ENCODE peak calls at places on chromosomes 7 and 10, in four cellular contexts. One of them, this sample, is unnamed. For H3K27me3, the result is how much of the 10 kb centered on the place peaks cover.

GRCh38 chr10:129865413-129865812 is 98.7 kb downstream of the EBF3 start:
- DNase-seq in mammary epithelial cell: no peak
- DNase-seq in body of pancreas: no peak
- DNase-seq in astrocyte: no peak
- DNase-seq in this sample: no peak

GRCh38 chr10:101972761-101973160 is 83.2 kb downstream of the ARMH3 start:
- DNase-seq in mammary epithelial cell: no peak
- DNase-seq in body of pancreas: no peak
- DNase-seq in astrocyte: no peak
- DNase-seq in this sample: no peak

GRCh38 chr7:66296001-66296521 is 90.9 kb downstream of the TPST1 start:
- DNase-seq in mammary epithelial cell: no peak
- DNase-seq in body of pancreas: no peak
- DNase-seq in astrocyte: peak
- DNase-seq in this sample: no peak

GRCh38 chr7:117011419-117012260 is 58.3 kb downstream of the ST7 start:
- DNase-seq in mammary epithelial cell: no peak
- DNase-seq in body of pancreas: no peak
- DNase-seq in astrocyte: no peak
- DNase-seq in this sample: no peak

GRCh38 chr7:94679341-94679740 is 23.4 kb upstream of the SGCE start:
- DNase-seq in mammary epithelial cell: no peak
- DNase-seq in body of pancreas: no peak
- DNase-seq in astrocyte: peak
- DNase-seq in this sample: no peak

GRCh38 chr7:30549933-30550493 is 44.7 kb upstream of the GARS1 start:
- DNase-seq in mammary epithelial cell: peak
- DNase-seq in body of pancreas: no peak
- DNase-seq in astrocyte: no peak
- DNase-seq in this sample: no peak

GRCh38 chr10:16853201-16853600 is 36.0 kb upstream of the RSU1 start:
- DNase-seq in mammary epithelial cell: no peak
- DNase-seq in body of pancreas: no peak
- DNase-seq in astrocyte: peak
- DNase-seq in this sample: no peak

GRCh38 chr10:121373411-121373810 is 224.8 kb downstream of the FGFR2 start:
- DNase-seq in mammary epithelial cell: no peak
- DNase-seq in body of pancreas: no peak
- DNase-seq in astrocyte: no peak
- DNase-seq in this sample: no peak

GRCh38 chr10:119675483-119676170 is 24.4 kb downstream of the BAG3 start:
- DNase-seq in mammary epithelial cell: no peak
- DNase-seq in body of pancreas: no peak
- DNase-seq in astrocyte: no peak
- DNase-seq in this sample: no peak

GRCh38 chr10:84224411-84225028 is 824 bp downstream of the LRIT2 start:
- DNase-seq in mammary epithelial cell: no peak
- DNase-seq in body of pancreas: no peak
- DNase-seq in astrocyte: no peak
- DNase-seq in this sample: no peak

GRCh38 chr10:34854147-34854601 is 39.1 kb upstream of the PARD3 start:
- DNase-seq in mammary epithelial cell: peak
- DNase-seq in body of pancreas: no peak
- DNase-seq in astrocyte: peak
- DNase-seq in this sample: no peak

GRCh38 chr7:55249332-55249731 is 115.8 kb upstream of the LANCL2 start:
- DNase-seq in mammary epithelial cell: no peak
- DNase-seq in body of pancreas: no peak
- DNase-seq in astrocyte: no peak
- DNase-seq in this sample: no peak

GRCh38 chr10:66329116-66329515 is 596.7 kb upstream of the LRRTM3 start:
- DNase-seq in mammary epithelial cell: no peak
- DNase-seq in body of pancreas: no peak
- DNase-seq in astrocyte: no peak
- DNase-seq in this sample: no peak

GRCh38 chr7:5557920-5558401 is 134.3 kb upstream of the TNRC18 start:
- DNase-seq in mammary epithelial cell: peak
- DNase-seq in body of pancreas: peak
- DNase-seq in astrocyte: no peak
- DNase-seq in this sample: no peak

GRCh38 chr7:102230593-102230992 is 56.1 kb upstream of the SH2B2 start:
- DNase-seq in mammary epithelial cell: peak
- DNase-seq in body of pancreas: no peak
- DNase-seq in astrocyte: peak
- DNase-seq in this sample: no peak

GRCh38 chr10:110110338-110110737 is 97.1 kb upstream of the MXI1 start:
- DNase-seq in mammary epithelial cell: no peak
- DNase-seq in body of pancreas: no peak
- DNase-seq in astrocyte: no peak
- DNase-seq in this sample: no peak

GRCh38 chr7:34564091-34564490 is 93.9 kb upstream of the NPSR1 start:
- DNase-seq in mammary epithelial cell: no peak
- DNase-seq in body of pancreas: no peak
- DNase-seq in astrocyte: no peak
- DNase-seq in this sample: no peak

GRCh38 chr7:100190059-100190711 is 12.5 kb downstream of the STAG3 start:
- DNase-seq in mammary epithelial cell: peak
- DNase-seq in body of pancreas: no peak
- DNase-seq in astrocyte: peak
- DNase-seq in this sample: no peak

GRCh38 chr7:99127636-99128035 is 16.3 kb downstream of the SMURF1 start:
- DNase-seq in mammary epithelial cell: no peak
- DNase-seq in body of pancreas: no peak
- DNase-seq in astrocyte: no peak
- DNase-seq in this sample: no peak

GRCh38 chr7:116259821-116260440 is 49.6 kb downstream of the TES start:
- DNase-seq in mammary epithelial cell: peak
- DNase-seq in body of pancreas: no peak
- DNase-seq in astrocyte: peak
- DNase-seq in this sample: no peak

GRCh38 chr10:124575107-124576035 is 113.7 kb downstream of the LHPP start:
- DNase-seq in mammary epithelial cell: no peak
- DNase-seq in body of pancreas: no peak
- DNase-seq in astrocyte: no peak
- DNase-seq in this sample: no peak
- H3K27me3 ChIP-seq in mammary epithelial cell: under half
- H3K27me3 ChIP-seq in body of pancreas: under half
- H3K27me3 ChIP-seq in astrocyte: under half
- H3K27me3 ChIP-seq in this sample: under half

DNA sequence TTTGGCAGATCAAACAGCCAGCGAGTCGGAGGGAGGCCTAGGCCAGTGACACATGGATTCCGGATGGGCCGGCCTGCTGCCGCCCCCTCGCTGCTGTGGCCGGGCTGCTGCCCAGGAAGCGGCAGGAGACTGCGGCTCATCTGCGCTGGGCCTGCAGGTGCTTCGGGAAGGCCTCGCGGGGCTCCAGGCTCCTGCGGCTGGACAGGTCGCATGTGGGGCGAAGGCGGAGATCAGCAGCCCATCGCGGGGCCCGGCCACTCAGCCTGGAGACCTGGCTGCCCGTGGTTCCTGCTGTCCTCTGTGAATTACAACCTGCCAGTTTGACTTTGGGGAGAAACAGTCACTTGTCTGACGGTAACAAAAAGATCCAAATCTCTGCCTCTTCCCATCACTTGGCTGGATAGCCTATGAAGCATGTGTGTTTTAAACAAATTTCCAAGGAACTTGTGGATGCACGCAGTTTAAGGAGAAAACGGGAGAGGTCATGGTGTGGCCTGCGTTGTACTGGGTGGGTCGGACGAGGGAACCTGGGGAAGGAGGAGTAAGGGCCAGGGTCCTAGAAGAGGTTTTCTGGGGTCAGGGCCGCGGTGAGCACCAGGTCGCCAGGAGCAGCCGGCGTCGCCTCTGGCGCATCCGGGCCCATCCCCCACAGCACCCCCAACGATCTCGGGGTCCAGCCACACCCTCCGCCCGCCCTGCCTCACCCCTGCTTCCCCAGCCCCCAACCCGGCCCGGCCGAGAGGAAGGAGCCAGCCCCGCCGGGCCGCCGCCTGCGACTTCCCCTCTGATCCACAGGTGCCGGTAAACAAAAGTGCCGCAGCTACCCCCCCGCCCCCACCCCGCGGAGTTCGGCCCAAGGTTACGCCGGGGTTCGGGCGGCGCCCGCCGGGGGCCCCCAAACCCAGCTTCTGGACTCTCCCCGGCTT is 1.6 kb downstream of the SPOCK2 start:
- DNase-seq in mammary epithelial cell: no peak
- DNase-seq in body of pancreas: no peak
- DNase-seq in astrocyte: peak
- DNase-seq in this sample: no peak
- H3K27me3 ChIP-seq in mammary epithelial cell: under half
- H3K27me3 ChIP-seq in body of pancreas: under half
- H3K27me3 ChIP-seq in astrocyte: half or more
- H3K27me3 ChIP-seq in this sample: under half

DNA sequence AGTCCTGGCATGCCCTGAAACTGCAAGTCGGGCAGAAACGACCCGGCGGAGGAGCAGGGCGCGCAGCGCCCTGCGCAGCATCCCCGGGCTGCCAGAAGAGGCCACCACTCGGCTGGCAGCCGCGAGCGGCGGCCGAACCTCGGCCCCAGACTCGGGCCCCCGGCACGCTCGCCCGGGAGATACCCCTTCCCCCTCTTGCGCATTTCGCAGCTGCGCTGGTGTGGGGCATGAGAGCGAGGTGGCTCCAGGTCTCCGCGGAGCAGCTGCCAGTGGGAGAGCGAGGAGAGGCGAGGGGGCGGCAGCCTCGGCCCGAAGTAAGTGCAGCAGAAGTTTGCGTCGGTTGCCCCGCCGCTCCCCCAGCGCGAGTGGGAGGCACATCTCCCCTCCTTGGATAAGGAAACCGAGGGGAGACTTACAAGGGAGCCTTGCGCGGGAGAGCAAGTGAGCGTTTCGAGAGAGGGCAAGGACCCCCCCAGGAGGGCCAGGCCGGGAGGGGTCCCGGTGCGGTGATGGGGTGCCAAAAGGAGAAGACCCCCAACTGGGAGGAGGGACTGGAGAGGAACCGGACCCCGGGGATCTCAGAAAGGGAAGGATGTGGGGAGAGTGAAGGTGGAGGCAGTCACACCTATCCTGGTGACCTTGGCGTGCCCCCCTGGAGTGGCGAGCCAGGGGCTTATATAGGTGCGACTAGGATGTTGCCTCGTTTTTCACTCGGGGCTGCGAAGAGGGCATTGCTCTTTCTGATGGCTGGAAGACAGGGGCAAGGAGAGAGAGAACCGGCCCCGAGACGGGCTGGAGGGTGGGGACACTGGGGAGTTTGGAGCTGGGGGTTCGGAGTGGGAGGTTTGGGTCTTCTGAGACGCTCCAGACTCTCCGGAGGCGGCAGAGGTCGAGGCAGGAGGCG is 256.3 kb downstream of the OTUD1 start:
- DNase-seq in mammary epithelial cell: no peak
- DNase-seq in body of pancreas: no peak
- DNase-seq in astrocyte: no peak
- DNase-seq in this sample: no peak
- H3K27me3 ChIP-seq in mammary epithelial cell: under half
- H3K27me3 ChIP-seq in body of pancreas: under half
- H3K27me3 ChIP-seq in astrocyte: under half
- H3K27me3 ChIP-seq in this sample: under half

DNA sequence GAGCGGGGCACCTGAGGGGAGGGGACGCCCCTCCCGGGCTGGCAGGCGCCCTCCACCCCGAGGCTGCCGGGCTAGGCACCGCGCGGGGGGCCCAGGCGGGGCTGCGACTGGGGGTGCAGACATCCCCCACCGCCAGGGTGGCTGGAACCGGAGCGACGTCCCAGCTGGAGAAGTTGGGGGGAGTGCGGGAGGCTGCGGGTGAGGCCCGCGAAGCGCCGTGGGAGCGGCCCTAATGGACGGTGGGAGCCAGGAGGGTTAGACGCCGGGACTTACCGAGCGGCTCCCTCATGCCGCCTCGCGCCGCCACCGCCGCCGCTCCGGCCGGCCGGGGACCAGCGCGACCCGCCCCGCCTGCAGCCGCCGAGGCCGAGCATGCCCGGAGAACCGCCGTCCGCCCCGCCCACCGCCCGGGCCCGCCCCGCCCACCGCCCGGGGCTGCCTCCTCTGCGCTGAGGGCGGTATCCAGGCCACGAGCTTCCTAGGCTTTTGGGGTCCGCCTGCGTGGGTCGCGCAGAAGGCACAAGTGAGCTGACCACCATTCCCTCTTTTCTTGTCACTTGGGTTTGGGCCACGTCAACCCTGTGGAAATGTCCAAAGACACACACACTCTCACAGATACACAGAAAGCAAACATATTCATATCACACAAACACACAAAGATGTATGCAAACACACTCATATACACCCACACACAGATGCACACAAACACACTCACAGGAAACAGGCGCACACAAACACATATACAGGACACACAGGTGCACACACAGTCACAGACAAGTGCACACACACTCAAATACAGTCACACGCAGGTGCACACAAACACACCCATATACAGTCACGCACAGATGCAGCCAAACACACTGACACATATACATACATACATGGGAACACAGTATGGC is at the start of gene JCAD:
- DNase-seq in mammary epithelial cell: peak
- DNase-seq in body of pancreas: peak
- DNase-seq in astrocyte: no peak
- DNase-seq in this sample: no peak
- H3K27me3 ChIP-seq in mammary epithelial cell: under half
- H3K27me3 ChIP-seq in body of pancreas: under half
- H3K27me3 ChIP-seq in astrocyte: under half
- H3K27me3 ChIP-seq in this sample: under half

DNA sequence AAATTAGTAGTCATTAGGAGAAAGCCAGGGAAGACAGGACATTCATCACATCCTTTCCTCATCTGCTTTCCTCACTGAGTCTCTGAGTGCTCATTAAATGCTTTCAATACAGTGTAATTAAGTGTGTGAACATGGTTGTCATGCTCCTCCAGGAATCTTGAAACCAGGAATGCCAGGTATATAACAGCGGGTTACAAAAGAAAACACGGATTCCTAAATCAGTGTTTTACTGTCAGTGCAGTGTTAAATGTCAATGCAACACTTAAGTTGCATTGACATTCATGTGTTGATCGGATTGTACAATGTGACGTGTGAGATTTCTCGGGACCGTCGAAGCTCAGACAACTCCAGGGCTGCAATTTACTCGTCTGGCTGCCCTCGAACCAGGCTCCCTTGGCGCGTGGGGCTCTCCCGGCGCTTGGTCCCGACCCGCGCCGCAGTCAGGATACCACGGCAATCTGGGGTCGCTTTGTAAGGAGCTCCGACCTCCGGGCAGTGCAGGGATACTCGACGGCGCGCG is 455 bp upstream of the SPAG6 start:
- DNase-seq in mammary epithelial cell: no peak
- DNase-seq in body of pancreas: no peak
- DNase-seq in astrocyte: no peak
- DNase-seq in this sample: no peak
- H3K27me3 ChIP-seq in mammary epithelial cell: under half
- H3K27me3 ChIP-seq in body of pancreas: under half
- H3K27me3 ChIP-seq in astrocyte: half or more
- H3K27me3 ChIP-seq in this sample: under half

This sample was measured in esophagus squamous epithelium.